ENCODE peak calls at places on chromosomes 7 and 10, in seven cellular contexts. C, M, P, R, Z, Q and A are unnamed samples.

GRCh38 chr7:137167609-137168008 is 175.9 kb downstream of the PTN start:
- DNase-seq in C (no peak), M (no peak), P (no peak), R (no peak), Z (no peak), Q (no peak), A (no peak)

GRCh38 chr7:149621776-149622175 is 124.2 kb upstream of the ZNF746 start:
- DNase-seq in C (no peak), M (no peak), P (no peak), R (no peak), Z (no peak), Q (no peak), A (no peak)

GRCh38 chr10:102507521-102507920 is 3.7 kb downstream of the SUFU start:
- DNase-seq in C (no peak), M (no peak), P (no peak), R (no peak), Z (no peak), Q (no peak), A (no peak)

GRCh38 chr7:65503434-65504152 is 129.9 kb downstream of the ZNF92 start:
- DNase-seq in C (no peak), M (no peak), P (no peak), R (no peak), Z (no peak), Q (no peak), A (no peak)

GRCh38 chr10:3054816-3055202 is 12.5 kb upstream of the PFKP start:
- DNase-seq in C (no peak), M (peak), P (no peak), R (no peak), Z (peak), Q (no peak), A (no peak)

GRCh38 chr7:95955748-95956147 is 183.4 kb downstream of the DYNC1I1 start:
- DNase-seq in C (no peak), M (no peak), P (no peak), R (no peak), Z (no peak), Q (no peak), A (no peak)

GRCh38 chr10:69873141-69873540 is 71.4 kb downstream of the COL13A1 start:
- DNase-seq in C (no peak), M (no peak), P (no peak), R (no peak), Z (no peak), Q (no peak), A (no peak)

GRCh38 chr7:127943541-127944521 is 87.4 kb downstream of the LRRC4 start:
- DNase-seq in C (peak), M (peak), P (peak), R (no peak), Z (no peak), Q (no peak), A (no peak)

GRCh38 chr7:452230-452751 is 67.4 kb downstream of the PDGFA start:
- DNase-seq in C (peak), M (peak), P (no peak), R (no peak), Z (no peak), Q (no peak), A (no peak)

GRCh38 chr7:102454423-102454822 is 10.2 kb downstream of the ALKBH4 start:
- DNase-seq in C (no peak), M (no peak), P (no peak), R (peak), Z (no peak), Q (no peak), A (no peak)

GRCh38 chr7:147071536-147071935 is 954.9 kb downstream of the CNTNAP2 start:
- DNase-seq in C (no peak), M (no peak), P (no peak), R (no peak), Z (no peak), Q (no peak), A (no peak)

GRCh38 chr7:38317457-38318037 is 44.1 kb upstream of the TARP start:
- DNase-seq in C (no peak), M (no peak), P (no peak), R (no peak), Z (no peak), Q (no peak), A (no peak)

GRCh38 chr10:71357792-71358265 is 38.8 kb downstream of the SLC29A3 start:
- DNase-seq in C (peak), M (peak), P (no peak), R (no peak), Z (no peak), Q (no peak), A (no peak)

GRCh38 chr10:95476482-95477174 is 84.5 kb downstream of the SORBS1 start:
- DNase-seq in C (no peak), M (no peak), P (no peak), R (no peak), Z (no peak), Q (no peak), A (no peak)

GRCh38 chr10:95475827-95476481 is 85.2 kb downstream of the SORBS1 start:
- DNase-seq in C (no peak), M (no peak), P (no peak), R (no peak), Z (peak), Q (no peak), A (no peak)

GRCh38 chr10:95472304-95473088 is 88.7 kb downstream of the SORBS1 start:
- DNase-seq in C (no peak), M (no peak), P (no peak), R (no peak), Z (no peak), Q (no peak), A (no peak)

GRCh38 chr10:95475003-95475383 is 86.2 kb downstream of the SORBS1 start:
- DNase-seq in C (no peak), M (no peak), P (no peak), R (no peak), Z (no peak), Q (no peak), A (no peak)

DNA sequence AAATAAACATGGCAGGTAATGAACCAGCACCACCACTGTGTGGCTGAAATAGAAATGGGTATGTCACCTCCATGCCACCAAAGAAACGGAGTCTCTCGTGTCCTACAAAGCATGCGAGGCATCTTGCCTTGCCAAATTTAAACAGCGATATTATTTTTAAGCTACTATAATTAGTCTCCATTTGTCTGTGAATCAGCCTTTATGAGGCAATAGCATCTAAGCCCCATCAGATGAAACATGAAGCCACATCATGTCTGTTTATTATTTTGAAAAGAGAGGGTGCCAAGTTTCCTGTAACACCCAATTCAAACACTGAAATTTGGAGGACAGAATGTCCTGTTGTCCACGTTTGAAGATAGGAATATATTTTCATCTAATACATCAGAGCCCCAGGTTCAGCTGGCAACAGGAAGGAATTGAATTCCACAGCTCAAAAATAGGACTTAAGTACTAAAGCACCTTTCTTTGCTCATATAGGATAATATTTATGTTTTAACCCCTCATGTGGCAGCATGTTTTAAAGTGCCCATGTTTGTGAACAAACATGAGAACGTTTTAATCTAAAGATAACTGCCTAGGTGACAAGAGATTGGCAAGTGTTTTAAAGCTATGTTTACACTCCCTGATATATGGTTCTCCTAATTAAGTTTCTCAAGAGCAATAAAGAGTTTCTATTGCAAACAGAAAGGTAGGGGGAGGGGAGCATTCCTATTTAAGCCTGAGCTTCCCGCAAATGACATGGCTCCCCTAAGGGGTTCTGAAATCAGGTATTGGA is 86.8 kb downstream of the SORBS1 start:
- DNase-seq in C (no peak), M (peak), P (no peak), R (no peak), Z (peak), Q (no peak), A (no peak)
- TF ChIP-seq CTCF in C (no peak), M (no peak), P (no peak), R (no peak), Z (no peak), Q (no peak), A (no peak)

GRCh38 chr7:52017802-52018679 is 701.4 kb upstream of the COBL start:
- DNase-seq in C (no peak), M (no peak), P (no peak), R (peak), Z (no peak), Q (no peak), A (no peak)
- TF ChIP-seq CTCF in C (peak), M (no peak), P (peak), R (peak), Z (no peak), Q (peak), A (no peak)

DNA sequence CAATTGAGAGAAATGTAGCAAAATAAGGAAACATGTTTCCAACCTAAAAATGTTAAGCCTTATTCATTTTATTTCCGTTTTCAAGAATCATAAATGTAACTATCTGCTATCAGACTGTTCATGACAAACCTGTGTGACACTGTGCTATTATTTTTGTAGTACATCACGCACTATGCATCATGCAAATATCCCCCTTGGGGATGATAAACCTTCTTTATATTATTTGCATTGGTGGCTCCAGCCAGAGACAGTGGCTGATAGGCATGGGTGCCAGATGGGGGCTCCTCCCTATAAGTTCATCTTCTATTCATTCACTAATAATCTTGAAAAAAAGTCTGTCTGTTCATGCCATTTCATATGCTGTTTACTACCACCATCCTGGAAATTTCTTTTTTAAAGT is 7.1 kb upstream of the RAPGEF5 start:
- DNase-seq in C (no peak), M (no peak), P (no peak), R (no peak), Z (no peak), Q (no peak), A (no peak)
- TF ChIP-seq CTCF in C (no peak), M (no peak), P (no peak), R (no peak), Z (no peak), Q (no peak), A (no peak)

DNA sequence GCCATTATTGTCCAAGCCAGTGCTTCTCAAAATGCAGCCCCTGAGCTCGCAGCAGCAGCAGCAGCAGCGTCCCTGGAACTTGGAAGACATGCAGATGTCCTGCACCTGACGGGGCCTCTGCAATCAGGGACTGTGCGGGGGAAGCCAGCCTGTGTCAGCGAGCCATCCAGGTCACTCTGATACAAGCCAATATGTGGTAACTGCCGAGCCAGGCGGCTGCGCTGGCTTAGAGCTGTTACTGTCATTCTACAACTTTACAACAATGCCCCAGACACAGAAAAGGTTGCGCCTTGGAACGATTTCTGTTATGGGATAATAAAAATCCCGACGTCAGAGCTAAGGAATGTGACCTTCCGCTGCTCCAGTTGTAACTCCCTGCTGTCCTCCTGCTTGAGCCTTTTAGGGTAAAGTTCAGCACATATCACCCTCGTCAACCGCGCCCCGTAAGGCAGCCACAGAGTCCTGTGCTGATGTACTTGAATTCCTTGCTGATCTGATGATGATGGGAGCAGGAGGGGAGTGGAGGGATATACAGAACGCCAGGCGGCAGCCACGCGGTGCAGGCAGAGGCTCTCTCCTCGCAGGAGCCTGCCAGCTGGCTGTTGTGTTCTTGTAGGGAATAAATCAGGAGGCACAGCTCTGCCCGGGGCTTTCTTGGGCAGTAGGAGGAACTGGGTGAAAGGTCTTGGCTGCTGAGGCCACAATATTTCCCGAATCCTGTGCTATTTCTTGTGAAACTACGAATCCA is 20.0 kb upstream of the CRYGN start:
- DNase-seq in C (peak), M (peak), P (peak), R (peak), Z (peak), Q (no peak), A (peak)
- TF ChIP-seq CTCF in C (peak), M (peak), P (peak), R (no peak), Z (no peak), Q (no peak), A (peak)

GRCh38 chr10:94439275-94439861 is 37.0 kb downstream of the TBC1D12 start:
- DNase-seq in C (no peak), M (peak), P (peak), R (peak), Z (no peak), Q (no peak), A (no peak)
- TF ChIP-seq CTCF in C (peak), M (peak), P (no peak), R (no peak), Z (no peak), Q (no peak), A (peak)

DNA sequence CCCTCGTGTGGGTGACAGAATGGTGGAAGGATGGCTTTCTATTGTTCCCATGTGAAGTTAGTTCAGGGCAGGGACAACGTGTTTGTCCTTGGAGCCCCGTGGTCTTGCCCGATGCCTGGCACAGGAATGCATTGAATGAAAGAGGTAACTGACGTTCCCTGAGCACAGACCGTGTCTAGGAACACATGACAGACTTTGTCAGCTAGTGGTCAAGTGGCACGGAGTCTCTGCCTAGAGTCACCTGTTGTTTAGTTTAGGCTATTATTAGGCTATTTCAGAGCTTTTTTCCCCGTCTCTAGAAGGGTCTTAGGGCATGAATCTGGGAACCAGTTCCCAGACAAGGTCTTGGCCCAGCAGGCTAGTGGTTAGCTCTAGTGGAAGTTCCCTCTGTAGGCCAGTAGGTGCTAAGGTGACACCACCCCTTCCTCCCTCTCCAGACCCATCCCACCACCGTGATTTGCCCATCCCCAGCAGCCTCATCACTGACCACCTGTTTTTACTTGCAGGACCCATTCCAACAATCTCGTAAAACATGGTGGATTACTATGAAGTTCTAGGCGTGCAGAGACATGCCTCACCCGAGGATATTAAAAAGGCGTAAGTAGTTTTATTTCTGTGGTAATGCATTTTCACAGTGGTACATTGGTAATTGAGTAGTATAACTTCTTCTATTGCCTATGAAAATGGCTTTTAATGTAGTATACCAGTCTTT is 21.4 kb downstream of the DNAJB6 start:
- DNase-seq in C (no peak), M (no peak), P (no peak), R (no peak), Z (no peak), Q (no peak), A (no peak)
- TF ChIP-seq CTCF in C (peak), M (no peak), P (no peak), R (peak), Z (no peak), Q (no peak), A (no peak)

GRCh38 chr10:78028438-78029293 is 649 bp downstream of the POLR3A start:
- DNase-seq in C (peak), M (peak), P (no peak), R (no peak), Z (no peak), Q (peak), A (no peak)
- TF ChIP-seq CTCF in C (no peak), M (no peak), P (no peak), R (peak), Z (no peak), Q (no peak), A (no peak)

GRCh38 chr10:27447540-27447939 is 56.6 kb upstream of the RAB18 start:
- DNase-seq in C (no peak), M (no peak), P (no peak), R (no peak), Z (no peak), Q (no peak), A (no peak)
- TF ChIP-seq CTCF in C (no peak), M (no peak), P (no peak), R (no peak), Z (no peak), Q (no peak), A (no peak)

DNA sequence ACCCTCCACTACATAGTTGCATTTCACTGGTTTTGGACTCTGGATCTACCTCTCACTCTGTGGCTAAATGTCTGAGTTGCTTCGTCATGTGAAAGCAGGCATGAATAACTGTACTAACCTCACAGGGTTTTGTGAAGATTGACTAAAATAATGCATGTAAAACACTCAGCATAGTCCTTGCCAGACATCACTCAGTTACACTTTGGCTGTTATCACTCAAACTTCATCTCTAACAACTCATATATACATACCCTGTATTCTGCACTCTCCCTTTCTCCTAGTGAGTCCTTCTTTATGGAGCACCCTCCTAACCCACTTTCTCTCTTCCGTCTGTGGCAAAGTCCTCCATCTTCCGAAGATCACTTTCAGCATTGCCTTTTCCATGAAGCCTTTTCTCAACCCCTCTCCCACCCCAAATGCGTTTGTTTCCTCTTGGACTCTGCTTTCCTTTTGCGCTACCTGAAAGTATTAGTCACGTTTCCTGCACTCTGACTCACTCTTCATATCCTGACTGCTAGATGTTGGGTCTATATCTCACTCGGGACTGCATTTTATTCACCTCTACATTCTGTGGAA is 72.6 kb downstream of the OSBPL3 start:
- DNase-seq in C (peak), M (peak), P (no peak), R (no peak), Z (no peak), Q (no peak), A (no peak)
- TF ChIP-seq CTCF in C (no peak), M (no peak), P (no peak), R (no peak), Z (no peak), Q (no peak), A (no peak)